ENCODE peak calls at places on chromosome 20, in eight cellular contexts. A is H1, F is transverse colon, C is ovary, E is HCT116, I is adrenal gland, O is HepG2, N is H54. G is an unnamed sample.
A peak's percentile ranks its signal among the peaks of the same experiment; 100 is the strongest.

GRCh38 chr20:6663751-6664388 is 103.6 kb upstream of the BMP2 start:
- DNase-seq in C (no peak), O (no peak), F (peak; percentile 77), N (no peak), A (no peak), E (no peak), I (no peak), G (no peak)

GRCh38 chr20:10454135-10454750 is 19.1 kb downstream of the SLX4IP start:
- DNase-seq in N (no peak), I (no peak), E (no peak), O (no peak), C (no peak), F (no peak), A (no peak), G (no peak)

GRCh38 chr20:57020364-57020763 is 246.1 kb downstream of the BMP7 start:
- DNase-seq in F (no peak), E (no peak), C (no peak), I (no peak), A (no peak), N (no peak), O (no peak), G (no peak)

GRCh38 chr20:56359212-56360132 is 698 bp downstream of the FAM210B start:
- DNase-seq in A (peak; percentile 58), E (no peak), F (peak; percentile 47), N (peak; percentile 73), I (peak; percentile 66), O (peak; percentile 79), C (peak; percentile 79), G (peak; percentile 77)

GRCh38 chr20:5835234-5835845 is 85.1 kb downstream of the SHLD1 start:
- DNase-seq in C (peak; percentile 46), E (no peak), I (peak; percentile 79), O (peak; percentile 78), A (no peak), F (no peak), N (peak; percentile 30), G (no peak)

GRCh38 chr20:25372584-25373336 is 17.9 kb downstream of the ABHD12 start:
- DNase-seq in A (no peak), C (no peak), N (peak; percentile 37), E (no peak), I (no peak), F (no peak), O (no peak), G (no peak)

GRCh38 chr20:5401277-5401676 is 84.5 kb upstream of the PROKR2 start:
- DNase-seq in C (no peak), O (no peak), E (no peak), N (no peak), A (no peak), F (no peak), I (no peak), G (no peak)

GRCh38 chr20:60105404-60105803 is 147.2 kb downstream of the CDH26 start:
- DNase-seq in I (no peak), E (no peak), A (no peak), N (no peak), O (no peak), C (no peak), F (no peak), G (no peak)

GRCh38 chr20:278607-279571 is 11.7 kb downstream of the C20orf96 start:
- DNase-seq in F (no peak), A (peak; percentile 61), N (no peak), C (peak; percentile 71), E (no peak), O (no peak), I (peak; percentile 51), G (no peak)

GRCh38 chr20:56171087-56172012 is 77.2 kb upstream of the MC3R start:
- DNase-seq in N (peak; percentile 13), I (peak; percentile 30), A (no peak), O (peak; percentile 41), C (peak; percentile 38), F (no peak), E (no peak), G (peak; percentile 1)

GRCh38 chr20:40990542-40991120 is 38.0 kb upstream of the TOP1 start:
- DNase-seq in O (peak; percentile 93), A (peak; percentile 79), E (peak; percentile 75), C (peak; percentile 78), F (peak; percentile 86), I (peak; percentile 91), N (peak; percentile 75), G (peak; percentile 82)

GRCh38 chr20:47038581-47039560 is 144.2 kb downstream of the EYA2 start:
- DNase-seq in E (no peak), N (no peak), O (no peak), A (no peak), F (no peak), I (no peak), C (no peak), G (no peak)

GRCh38 chr20:48697845-48698491 is 129.8 kb downstream of the PREX1 start:
- DNase-seq in F (peak; percentile 51), I (peak; percentile 91), N (peak; percentile 69), E (no peak), O (peak; percentile 87), A (no peak), C (peak; percentile 85), G (no peak)
- TF ChIP-seq POLR2A in F (no peak), I (no peak), N (no peak), E (no peak), O (no peak), A (no peak), C (no peak), G (no peak)

GRCh38 chr20:38748097-38748862 is at the start of gene ACTR5:
- DNase-seq in C (peak; percentile 97), E (peak; percentile 74), O (peak; percentile 86), F (peak; percentile 97), N (peak; percentile 89), I (peak; percentile 96), A (peak; percentile 99), G (peak; percentile 97)
- TF ChIP-seq POLR2A in C (peak; percentile 36), E (peak; percentile 35), O (peak; percentile 88), F (peak; percentile 52), N (peak; percentile 95), I (peak; percentile 51), A (peak; percentile 78), G (peak; percentile 72)

DNA sequence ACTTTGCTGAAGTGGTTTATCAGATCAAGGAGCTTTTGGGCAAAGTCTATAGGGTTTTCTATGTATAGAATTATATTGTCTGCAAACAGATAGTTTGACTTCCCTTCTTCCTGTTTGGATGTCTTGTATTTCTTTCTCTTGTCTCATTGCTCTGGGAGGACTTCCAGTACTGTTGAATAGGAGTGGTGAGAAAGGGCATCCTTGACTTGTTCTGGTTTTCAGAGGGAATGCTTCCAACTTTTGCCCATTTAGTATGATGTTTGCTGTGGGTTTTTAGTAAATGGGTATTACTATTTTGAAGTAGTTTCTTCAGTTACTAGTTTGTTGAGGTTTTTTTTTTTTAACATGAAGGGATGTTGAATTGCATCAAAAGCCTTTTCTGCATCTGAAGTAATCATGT is 36.1 kb downstream of the KCNS1 start:
- DNase-seq in C (no peak), A (no peak), O (no peak), N (no peak), I (no peak), F (no peak), E (no peak), G (no peak)
- TF ChIP-seq POLR2A in C (no peak), A (no peak), O (no peak), N (no peak), I (no peak), F (no peak), E (no peak), G (no peak)

DNA sequence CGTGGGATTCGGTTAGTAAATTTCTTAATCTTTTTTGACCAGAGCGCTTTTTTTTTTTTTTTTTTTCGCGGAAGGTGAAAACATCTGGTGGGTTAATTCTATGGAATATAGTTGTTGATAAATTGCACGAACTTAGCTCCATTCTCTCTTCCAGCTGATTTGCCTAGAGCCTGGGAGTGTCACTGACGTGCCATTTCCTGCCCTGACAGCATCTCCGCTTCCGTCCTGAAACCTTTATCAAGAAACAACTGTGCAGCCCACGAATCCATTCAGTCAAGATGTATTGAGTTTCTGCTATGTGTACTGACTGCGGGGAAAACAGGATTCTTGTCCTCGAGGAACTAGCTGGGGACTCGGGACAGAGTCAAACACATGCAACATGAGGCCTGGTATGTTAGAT is 59.5 kb upstream of the TGM3 start:
- DNase-seq in C (no peak), E (no peak), A (no peak), N (no peak), I (no peak), F (no peak), O (no peak), G (peak; percentile 18)
- TF ChIP-seq POLR2A in C (no peak), E (no peak), A (no peak), N (no peak), I (no peak), F (no peak), O (no peak), G (no peak)

GRCh38 chr20:63681609-63682142 is 14.8 kb upstream of the TNFRSF6B start:
- DNase-seq in C (no peak), N (no peak), E (no peak), I (no peak), A (no peak), O (no peak), F (no peak), G (no peak)
- TF ChIP-seq POLR2A in C (no peak), N (no peak), E (no peak), I (no peak), A (no peak), O (no peak), F (no peak), G (no peak)

DNA sequence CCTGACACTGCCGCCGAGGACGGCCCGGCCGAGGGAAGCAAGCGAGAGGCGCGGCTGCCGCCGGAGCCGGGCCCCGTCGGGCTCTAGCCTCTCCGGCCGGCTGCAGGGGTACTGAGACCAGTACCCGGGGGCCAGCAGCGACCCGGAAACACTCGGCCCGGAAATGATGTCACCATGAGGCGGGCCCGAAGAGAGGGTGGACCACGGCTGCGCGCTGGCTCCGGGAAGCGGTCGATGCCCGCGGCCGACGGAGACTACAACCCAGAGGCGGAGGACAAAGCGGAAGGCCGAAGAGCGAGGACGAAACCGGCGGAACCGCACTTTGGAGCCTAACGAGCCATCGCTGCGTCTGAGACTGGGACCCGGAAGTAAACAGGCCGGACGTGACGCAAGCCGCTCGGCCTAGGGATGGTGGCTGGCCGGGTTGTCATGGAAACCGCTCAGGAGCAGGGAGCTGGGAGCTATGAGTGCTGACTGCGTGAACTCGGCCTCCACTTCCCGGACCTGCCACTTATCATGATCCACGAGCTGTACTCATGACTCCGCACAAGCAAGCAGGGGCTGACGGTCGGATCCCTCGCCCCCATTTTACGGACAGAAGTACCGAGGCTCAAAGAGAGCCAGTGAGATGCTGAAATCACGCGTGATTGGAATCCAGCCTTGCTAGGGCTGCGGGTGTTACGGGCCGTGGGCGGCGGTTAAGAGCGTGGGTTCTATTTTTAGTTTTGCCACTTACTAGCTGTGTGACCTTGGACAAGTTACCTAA is at the start of gene SPATA2:
- DNase-seq in I (peak; percentile 99), A (peak; percentile 96), E (peak; percentile 90), O (peak; percentile 98), F (peak; percentile 97), N (peak; percentile 95), C (peak; percentile 97), G (peak; percentile 97)
- TF ChIP-seq POLR2A in I (peak; percentile 79), A (peak; percentile 55), E (peak; percentile 21), O (peak; percentile 83), F (peak; percentile 83), N (peak; percentile 58), C (peak; percentile 54), G (peak; percentile 67)